ENCODE peak calls at places on chromosomes 2 and 18, in four cellular contexts. U is stomach, K is A549, N is K562. V is an unnamed sample.

GRCh38 chr2:240603081-240603835 is 16.7 kb downstream of the CAPN10 start:
- DNase-seq in N (no peak), U (no peak), K (no peak), V (peak)

GRCh38 chr2:143841935-143842334 is 678.0 kb downstream of the ZEB2 start:
- DNase-seq in N (no peak), U (no peak), K (peak), V (no peak)

GRCh38 chr2:9178110-9178904 is 28.3 kb upstream of the ASAP2 start:
- DNase-seq in N (no peak), K (no peak), U (peak), V (no peak)

GRCh38 chr2:108215794-108216211 is 24.0 kb upstream of the SULT1C3 start:
- DNase-seq in U (peak), K (peak), N (peak), V (no peak)

GRCh38 chr2:124533226-124533954 is 508.3 kb downstream of the CNTNAP5 start:
- DNase-seq in K (no peak), N (no peak), U (no peak), V (no peak)

GRCh38 chr2:221895366-221896121 is 323.4 kb upstream of the EPHA4 start:
- DNase-seq in K (no peak), N (no peak), U (no peak), V (no peak)

GRCh38 chr2:20091305-20091991 is 40.0 kb upstream of the LAPTM4A start:
- DNase-seq in K (peak), N (peak), U (no peak), V (peak)

GRCh38 chr18:47749195-47749973 is 181.1 kb downstream of the SMAD2 start:
- DNase-seq in K (peak), N (peak), U (peak), V (peak)

GRCh38 chr2:181038796-181039195 is 58.4 kb downstream of the UBE2E3 start:
- DNase-seq in U (no peak), N (no peak), K (no peak), V (no peak)

GRCh38 chr2:23361185-23361584 is 23.8 kb upstream of the KLHL29 start:
- DNase-seq in U (no peak), K (no peak), N (no peak), V (no peak)

GRCh38 chr2:23363831-23364230 is 21.1 kb upstream of the KLHL29 start:
- DNase-seq in U (no peak), K (no peak), N (no peak), V (no peak)

GRCh38 chr2:23363268-23363667 is 21.7 kb upstream of the KLHL29 start:
- DNase-seq in K (no peak), N (no peak), U (no peak), V (no peak)

GRCh38 chr2:23359631-23360567 is 25.1 kb upstream of the KLHL29 start:
- DNase-seq in N (no peak), U (peak), K (peak), V (no peak)

DNA sequence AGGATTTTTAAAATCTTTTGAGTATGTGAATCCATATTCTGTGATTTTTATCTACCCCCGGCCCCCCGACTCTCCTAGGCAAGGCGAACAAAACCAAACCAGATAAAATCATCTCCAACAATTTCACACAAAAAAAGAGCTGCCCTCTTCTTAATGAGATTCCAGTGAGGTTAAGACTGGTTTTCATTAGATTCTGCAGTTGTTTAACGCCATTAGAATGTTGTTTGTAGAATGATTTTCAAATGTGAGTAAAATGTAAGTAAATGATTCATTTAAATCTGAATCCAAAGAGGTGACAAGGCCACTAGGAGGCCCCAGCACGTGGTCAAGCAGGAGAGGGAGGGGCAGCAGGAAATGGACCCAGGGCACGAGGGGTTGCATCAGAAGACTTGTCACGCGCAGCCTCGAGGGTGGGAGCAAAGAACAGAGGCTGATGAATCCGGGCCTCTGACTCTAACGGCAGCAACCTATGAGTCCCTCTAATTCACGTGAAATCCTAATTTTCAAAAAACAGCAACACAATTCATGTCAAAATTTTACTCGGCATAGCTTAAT is 24.3 kb upstream of the KLHL29 start:
- DNase-seq in U (no peak), K (peak), N (no peak), V (no peak)
- TF ChIP-seq POLR2A in U (no peak), K (no peak), N (no peak), V (no peak)

GRCh38 chr2:218002103-218002502 is 692 bp downstream of the TNS1 start:
- DNase-seq in N (no peak), U (no peak), K (no peak), V (no peak)

GRCh38 chr2:218001629-218002028 is 1.2 kb downstream of the TNS1 start:
- DNase-seq in N (no peak), K (no peak), U (no peak), V (no peak)

GRCh38 chr2:217998926-217999633 is 3.7 kb downstream of the TNS1 start:
- DNase-seq in N (no peak), U (no peak), K (no peak), V (no peak)

GRCh38 chr2:217997510-217997909 is 5.3 kb downstream of the TNS1 start:
- DNase-seq in N (no peak), U (no peak), K (no peak), V (no peak)

GRCh38 chr2:218000137-218000536 is 2.7 kb downstream of the TNS1 start:
- DNase-seq in N (no peak), U (no peak), K (no peak), V (peak)
- H3K27ac ChIP-seq in N (no peak), U (peak), K (no peak), V (peak)

GRCh38 chr18:13380671-13381070 is 162.1 kb downstream of the LDLRAD4 start:
- DNase-seq in U (no peak), N (no peak), K (no peak), V (no peak)

GRCh38 chr18:13381331-13381730 is 162.8 kb downstream of the LDLRAD4 start:
- DNase-seq in N (no peak), K (no peak), U (no peak), V (peak)

GRCh38 chr18:13382683-13382989 is 164.1 kb downstream of the LDLRAD4 start:
- DNase-seq in N (no peak), K (no peak), U (no peak), V (no peak)

GRCh38 chr18:13382990-13383821 is 164.6 kb downstream of the LDLRAD4 start:
- DNase-seq in N (no peak), U (no peak), K (no peak), V (peak)

DNA sequence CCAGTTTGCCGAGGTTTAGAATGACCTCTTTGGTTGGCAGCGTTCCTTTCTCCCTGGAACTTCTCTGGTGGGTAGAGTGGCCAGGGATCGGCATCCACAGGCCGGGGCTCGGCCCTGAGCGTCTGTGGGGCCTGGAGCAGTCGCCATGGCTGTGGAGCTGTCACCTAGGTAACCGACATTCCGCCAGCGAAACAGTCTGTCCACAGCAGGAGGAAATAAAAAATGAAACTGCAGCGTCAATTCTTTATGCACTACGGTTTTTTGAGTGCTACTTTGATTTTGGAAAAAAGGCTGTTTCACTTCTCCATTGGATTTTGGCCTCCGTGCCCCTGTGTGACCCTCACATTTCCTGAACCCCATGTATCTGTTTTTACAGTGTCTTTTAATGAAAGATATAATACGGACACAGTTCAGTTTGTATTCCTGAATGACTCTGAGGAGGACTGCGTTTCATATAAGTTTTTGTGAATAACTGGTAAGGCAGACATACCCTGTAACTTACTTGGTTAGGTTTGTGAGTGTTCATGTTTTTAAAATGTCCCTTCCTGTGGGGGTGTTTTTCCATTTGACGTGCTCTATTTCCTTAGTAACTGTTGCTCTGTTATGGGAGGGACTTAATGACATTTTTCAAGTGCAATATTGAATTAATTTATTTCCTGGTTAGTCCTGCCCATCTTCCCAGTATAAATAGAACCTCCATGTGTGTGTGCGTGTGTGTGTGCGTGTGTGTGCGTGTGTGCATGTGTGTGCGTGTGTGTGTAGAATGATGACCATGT is 163.5 kb downstream of the LDLRAD4 start:
- DNase-seq in K (peak), N (no peak), U (peak), V (peak)
- H3K4me3 ChIP-seq in K (no peak), N (no peak), U (peak), V (no peak)

GRCh38 chr18:58712930-58713329 is 41.7 kb downstream of the MALT1 start:
- DNase-seq in K (no peak), N (no peak), U (no peak), V (no peak)

GRCh38 chr18:58714259-58714658 is 43.0 kb downstream of the MALT1 start:
- DNase-seq in K (no peak), U (no peak), N (no peak), V (no peak)

GRCh38 chr18:58715540-58715939 is 44.3 kb downstream of the MALT1 start:
- DNase-seq in N (no peak), U (no peak), K (no peak), V (no peak)

GRCh38 chr18:58714821-58715220 is 43.6 kb downstream of the MALT1 start:
- DNase-seq in K (no peak), N (no peak), U (no peak), V (no peak)

GRCh38 chr18:58716046-58716766 is 44.9 kb downstream of the MALT1 start:
- DNase-seq in N (no peak), U (no peak), K (no peak), V (no peak)
- TF ChIP-seq POLR2A in N (no peak), U (no peak), K (no peak), V (no peak)

DNA sequence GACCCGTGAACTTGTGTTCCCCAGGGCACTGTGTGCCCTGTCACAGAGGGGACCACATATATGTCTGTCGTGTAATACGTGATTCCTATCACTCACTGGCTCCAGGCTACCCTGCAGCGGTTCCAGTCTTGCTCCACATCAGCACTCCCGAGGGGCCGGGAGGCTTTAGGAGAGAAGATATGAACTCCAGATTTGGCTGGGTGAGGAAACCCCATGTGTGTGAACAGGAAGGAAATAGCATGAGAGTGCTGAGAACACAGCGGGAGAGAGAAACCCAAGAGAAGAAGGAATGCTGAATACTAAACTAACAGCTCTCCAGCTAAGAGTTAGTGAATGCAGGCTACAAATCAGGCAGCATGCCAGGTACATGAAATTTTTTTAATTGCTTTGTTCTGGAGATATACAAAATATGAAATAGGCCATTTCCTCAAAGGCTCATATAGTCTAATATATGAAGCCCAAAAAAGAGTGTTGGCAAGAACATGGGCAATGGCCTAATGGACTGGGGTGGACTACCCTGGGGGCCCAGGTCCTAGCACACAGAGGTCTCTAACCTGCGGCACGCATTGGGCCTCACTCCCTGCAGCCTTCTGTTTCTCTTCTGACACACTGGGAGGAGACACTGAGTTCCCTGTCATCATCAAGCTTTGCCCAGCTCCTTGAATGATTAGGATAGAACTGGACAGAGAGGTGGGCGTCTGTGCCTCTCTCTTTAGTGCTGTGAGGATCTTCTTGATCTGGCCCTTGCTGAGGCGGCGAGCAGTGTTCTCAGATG is 372.8 kb upstream of the RAB6C start:
- DNase-seq in U (no peak), N (no peak), K (no peak), V (no peak)
- H3K27ac ChIP-seq in U (no peak), N (no peak), K (no peak), V (no peak)

DNA sequence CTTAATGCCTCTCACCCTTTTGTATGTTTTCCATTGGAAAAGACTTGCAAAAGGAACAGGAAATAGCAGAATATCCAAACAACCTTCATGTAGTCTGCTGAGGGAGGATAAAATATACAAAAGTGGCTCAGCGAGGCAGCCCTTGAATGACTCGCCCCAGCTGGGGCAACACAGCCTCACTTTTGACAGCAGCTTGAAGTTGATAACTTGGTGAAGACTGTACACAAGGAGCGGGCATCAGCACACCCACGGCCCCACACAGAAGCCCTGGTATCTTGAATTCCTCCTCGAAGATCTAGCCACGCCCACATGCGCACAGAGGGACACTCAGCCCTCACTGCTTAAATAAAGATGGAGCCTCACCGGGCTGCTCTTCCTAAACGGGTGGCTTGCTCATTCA is 161.0 kb downstream of the IRS1 start:
- DNase-seq in U (no peak), N (peak), K (no peak), V (no peak)
- H3K4me3 ChIP-seq in U (no peak), N (no peak), K (no peak), V (no peak)

DNA sequence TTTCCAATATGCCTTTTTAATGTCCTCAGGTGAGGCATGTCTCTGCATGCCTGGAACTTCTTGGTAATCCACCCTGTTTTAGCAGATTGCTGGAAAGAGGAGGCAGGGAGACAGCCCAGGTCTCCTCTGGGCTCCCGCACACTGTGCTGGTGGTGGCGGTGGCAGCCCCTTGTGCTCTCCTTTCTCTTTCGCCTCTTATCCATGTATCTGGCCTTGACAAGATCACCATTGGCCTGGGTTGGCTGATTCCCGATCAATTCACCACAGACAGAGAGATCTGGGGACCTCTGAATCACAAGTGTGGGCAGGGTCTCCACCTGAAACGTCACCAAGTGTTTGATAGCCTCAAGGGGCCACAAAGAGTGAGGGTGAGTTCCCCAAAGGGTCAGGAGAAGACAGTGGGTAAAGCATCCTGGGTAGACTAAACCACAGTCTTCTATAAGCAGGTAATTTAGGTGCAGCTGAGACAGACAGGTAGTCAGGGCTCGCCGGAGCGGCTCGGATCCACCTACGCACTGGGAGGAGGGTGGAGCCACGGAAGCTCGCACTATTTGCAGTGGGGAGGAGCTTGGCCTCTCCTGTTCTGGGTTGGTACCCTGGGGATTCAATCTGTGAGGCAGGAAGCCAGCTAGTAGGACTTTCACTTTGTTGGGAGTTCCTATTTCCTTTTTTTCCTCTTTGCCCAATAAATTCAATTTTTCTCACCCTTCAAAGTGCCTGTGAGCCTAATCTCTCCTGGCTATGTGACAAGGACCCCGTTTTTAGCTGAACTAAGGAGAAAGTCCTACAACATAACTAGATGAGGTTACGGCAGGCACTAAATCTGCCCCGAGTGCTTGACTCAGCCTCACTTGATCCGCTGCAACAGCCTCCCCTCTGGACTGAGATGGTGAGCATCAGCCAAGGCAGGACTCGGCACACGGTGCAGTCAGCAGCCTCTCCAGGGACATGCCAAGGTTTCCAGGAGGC is 57.6 kb downstream of the SLC4A3 start:
- DNase-seq in U (peak), N (peak), K (no peak), V (peak)
- TF ChIP-seq POLR2A in U (no peak), N (peak), K (no peak), V (no peak)

DNA sequence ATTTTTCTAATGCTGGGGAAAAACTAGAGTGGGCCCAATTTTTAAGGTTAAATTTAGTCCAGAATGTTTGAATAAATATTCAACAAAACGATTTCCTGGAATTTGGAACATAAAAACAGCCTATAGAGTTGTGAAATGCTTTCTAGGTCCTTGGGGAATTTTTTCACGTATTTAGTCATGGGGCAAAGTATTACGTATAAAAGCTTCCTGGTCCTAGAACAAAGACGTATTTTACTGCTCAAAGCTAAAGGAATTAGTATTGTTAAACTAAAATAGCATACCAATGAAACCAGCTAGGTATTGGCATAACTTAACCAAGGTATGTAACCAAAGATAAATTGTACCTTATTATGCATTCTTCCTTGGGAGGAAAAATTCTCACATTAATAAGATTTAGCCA is 1.6 kb downstream of the SESTD1 start:
- DNase-seq in N (no peak), U (no peak), K (peak), V (no peak)
- H3K27ac ChIP-seq in N (no peak), U (peak), K (peak), V (peak)

DNA sequence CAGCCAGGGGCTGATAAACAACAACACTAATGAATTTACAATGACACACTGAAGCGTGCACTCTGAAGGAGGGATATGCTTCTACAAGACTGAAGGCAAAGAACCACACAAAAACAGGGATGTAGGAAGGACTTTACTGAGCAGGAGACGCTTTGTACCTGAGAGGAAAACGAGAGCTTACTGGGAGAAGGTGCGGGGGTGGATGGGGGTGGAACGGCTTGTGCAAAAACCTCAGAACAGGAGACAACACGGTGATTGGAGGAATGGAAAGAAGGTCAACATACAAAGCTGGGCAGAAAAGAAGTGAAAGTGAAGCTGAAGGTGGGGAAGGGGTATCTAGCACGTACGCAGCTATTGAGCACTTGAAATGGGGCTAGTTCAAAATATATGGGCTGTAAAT is 93.1 kb downstream of the SLC8A1 start:
- DNase-seq in U (no peak), K (no peak), N (no peak), V (no peak)
- H3K4me3 ChIP-seq in U (no peak), K (peak), N (no peak), V (no peak)

V was measured in sigmoid colon.